ENCODE peak calls at places on chromosomes 5 and 9, in seven cellular contexts. One of them, this sample, is unnamed.

GRCh38 chr5:176673651-176674583 is 26.6 kb downstream of the TSPAN17 start:
- DNase-seq in pulmonary artery endothelial cell: no peak
- DNase-seq in endothelial cell of umbilical vein: no peak
- DNase-seq in HEK293T: no peak
- DNase-seq in Kasumi-1: no peak
- DNase-seq in skeletal muscle cell: no peak
- DNase-seq in cardiac muscle cell: no peak
- DNase-seq in this sample: no peak

GRCh38 chr5:31638286-31638685 is 645 bp upstream of the PDZD2 start:
- DNase-seq in pulmonary artery endothelial cell: no peak
- DNase-seq in HEK293T: no peak
- DNase-seq in skeletal muscle cell: no peak
- DNase-seq in Kasumi-1: no peak
- DNase-seq in cardiac muscle cell: peak; percentile 36
- DNase-seq in endothelial cell of umbilical vein: no peak
- DNase-seq in this sample: no peak

GRCh38 chr9:33315371-33315770 is 25.1 kb downstream of the NFX1 start:
- DNase-seq in Kasumi-1: peak; percentile 46
- DNase-seq in HEK293T: no peak
- DNase-seq in pulmonary artery endothelial cell: no peak
- DNase-seq in endothelial cell of umbilical vein: no peak
- DNase-seq in cardiac muscle cell: no peak
- DNase-seq in skeletal muscle cell: peak; percentile 25
- DNase-seq in this sample: peak; percentile 80

GRCh38 chr5:1411099-1411498 is 34.1 kb downstream of the SLC6A3 start:
- DNase-seq in skeletal muscle cell: no peak
- DNase-seq in pulmonary artery endothelial cell: no peak
- DNase-seq in Kasumi-1: no peak
- DNase-seq in HEK293T: no peak
- DNase-seq in cardiac muscle cell: no peak
- DNase-seq in endothelial cell of umbilical vein: no peak
- DNase-seq in this sample: no peak

GRCh38 chr5:42772265-42772993 is 15.8 kb downstream of the CCDC152 start:
- DNase-seq in Kasumi-1: no peak
- DNase-seq in pulmonary artery endothelial cell: no peak
- DNase-seq in cardiac muscle cell: peak; percentile 19
- DNase-seq in skeletal muscle cell: no peak
- DNase-seq in HEK293T: no peak
- DNase-seq in endothelial cell of umbilical vein: no peak
- DNase-seq in this sample: no peak

GRCh38 chr5:156393980-156394379 is 67.0 kb downstream of the SGCD start:
- DNase-seq in endothelial cell of umbilical vein: no peak
- DNase-seq in cardiac muscle cell: no peak
- DNase-seq in pulmonary artery endothelial cell: no peak
- DNase-seq in skeletal muscle cell: no peak
- DNase-seq in HEK293T: no peak
- DNase-seq in Kasumi-1: no peak
- DNase-seq in this sample: no peak

GRCh38 chr5:15501057-15501791 is 1.2 kb downstream of the FBXL7 start:
- DNase-seq in HEK293T: peak; percentile 14
- DNase-seq in skeletal muscle cell: peak; percentile 52
- DNase-seq in pulmonary artery endothelial cell: peak; percentile 46
- DNase-seq in Kasumi-1: no peak
- DNase-seq in cardiac muscle cell: peak; percentile 90
- DNase-seq in endothelial cell of umbilical vein: peak; percentile 84
- DNase-seq in this sample: no peak

GRCh38 chr9:113636165-113636564 is 172.6 kb downstream of the RGS3 start:
- DNase-seq in endothelial cell of umbilical vein: no peak
- DNase-seq in cardiac muscle cell: no peak
- DNase-seq in skeletal muscle cell: no peak
- DNase-seq in pulmonary artery endothelial cell: no peak
- DNase-seq in HEK293T: no peak
- DNase-seq in Kasumi-1: no peak
- DNase-seq in this sample: no peak

GRCh38 chr9:89730715-89731114 is 125.9 kb downstream of the GADD45G start:
- DNase-seq in cardiac muscle cell: no peak
- DNase-seq in Kasumi-1: no peak
- DNase-seq in HEK293T: no peak
- DNase-seq in skeletal muscle cell: no peak
- DNase-seq in endothelial cell of umbilical vein: no peak
- DNase-seq in pulmonary artery endothelial cell: no peak
- DNase-seq in this sample: no peak

GRCh38 chr5:125486634-125487033 is 740.2 kb upstream of the ZNF608 start:
- DNase-seq in Kasumi-1: no peak
- DNase-seq in endothelial cell of umbilical vein: peak; percentile 35
- DNase-seq in HEK293T: no peak
- DNase-seq in skeletal muscle cell: peak; percentile 60
- DNase-seq in pulmonary artery endothelial cell: no peak
- DNase-seq in cardiac muscle cell: peak; percentile 70
- DNase-seq in this sample: no peak

GRCh38 chr9:7489018-7489417 is 310.6 kb downstream of the DMAC1 start:
- DNase-seq in cardiac muscle cell: peak; percentile 16
- DNase-seq in skeletal muscle cell: no peak
- DNase-seq in endothelial cell of umbilical vein: no peak
- DNase-seq in Kasumi-1: no peak
- DNase-seq in pulmonary artery endothelial cell: no peak
- DNase-seq in HEK293T: no peak
- DNase-seq in this sample: no peak

GRCh38 chr5:68319316-68320093 is 103.9 kb downstream of the PIK3R1 start:
- DNase-seq in pulmonary artery endothelial cell: no peak
- DNase-seq in Kasumi-1: no peak
- DNase-seq in HEK293T: no peak
- DNase-seq in cardiac muscle cell: peak; percentile 33
- DNase-seq in endothelial cell of umbilical vein: peak; percentile 22
- DNase-seq in skeletal muscle cell: peak; percentile 52
- DNase-seq in this sample: no peak

GRCh38 chr5:175885813-175886212 is 14.4 kb downstream of the CPLX2 start:
- DNase-seq in Kasumi-1: no peak
- DNase-seq in endothelial cell of umbilical vein: no peak
- DNase-seq in skeletal muscle cell: no peak
- DNase-seq in HEK293T: no peak
- DNase-seq in pulmonary artery endothelial cell: no peak
- DNase-seq in cardiac muscle cell: peak; percentile 21
- DNase-seq in this sample: peak; percentile 83

GRCh38 chr9:110015759-110016158 is 192.2 kb downstream of the C9orf152 start:
- DNase-seq in endothelial cell of umbilical vein: peak; percentile 95
- DNase-seq in skeletal muscle cell: peak; percentile 66
- DNase-seq in pulmonary artery endothelial cell: peak; percentile 92
- DNase-seq in cardiac muscle cell: peak; percentile 59
- DNase-seq in Kasumi-1: no peak
- DNase-seq in HEK293T: no peak
- DNase-seq in this sample: no peak

GRCh38 chr9:88197781-88198345 is 59.6 kb upstream of the SPATA31C2 start:
- DNase-seq in skeletal muscle cell: peak; percentile 39
- DNase-seq in endothelial cell of umbilical vein: no peak
- DNase-seq in cardiac muscle cell: peak; percentile 69
- DNase-seq in pulmonary artery endothelial cell: no peak
- DNase-seq in Kasumi-1: no peak
- DNase-seq in HEK293T: no peak
- DNase-seq in this sample: no peak

GRCh38 chr5:163760498-163760897 is 255.1 kb downstream of the MAT2B start:
- DNase-seq in skeletal muscle cell: peak; percentile 97
- DNase-seq in endothelial cell of umbilical vein: peak; percentile 99
- DNase-seq in HEK293T: no peak
- DNase-seq in Kasumi-1: no peak
- DNase-seq in cardiac muscle cell: peak; percentile 98
- DNase-seq in pulmonary artery endothelial cell: peak; percentile 99
- DNase-seq in this sample: no peak

GRCh38 chr9:36603006-36603405 is 30.3 kb downstream of the MELK start:
- DNase-seq in pulmonary artery endothelial cell: no peak
- DNase-seq in skeletal muscle cell: peak; percentile 9
- DNase-seq in HEK293T: no peak
- DNase-seq in Kasumi-1: no peak
- DNase-seq in endothelial cell of umbilical vein: no peak
- DNase-seq in cardiac muscle cell: peak; percentile 40
- DNase-seq in this sample: no peak

GRCh38 chr5:137367951-137368350 is 131.2 kb downstream of the SPOCK1 start:
- DNase-seq in cardiac muscle cell: no peak
- DNase-seq in HEK293T: no peak
- DNase-seq in endothelial cell of umbilical vein: no peak
- DNase-seq in pulmonary artery endothelial cell: no peak
- DNase-seq in skeletal muscle cell: no peak
- DNase-seq in Kasumi-1: no peak
- DNase-seq in this sample: no peak

GRCh38 chr5:158855510-158855909 is 244.2 kb downstream of the EBF1 start:
- DNase-seq in HEK293T: no peak
- DNase-seq in endothelial cell of umbilical vein: no peak
- DNase-seq in Kasumi-1: no peak
- DNase-seq in skeletal muscle cell: no peak
- DNase-seq in cardiac muscle cell: no peak
- DNase-seq in pulmonary artery endothelial cell: no peak
- DNase-seq in this sample: no peak

GRCh38 chr9:37501957-37502596 is 16.3 kb downstream of the POLR1E start:
- DNase-seq in endothelial cell of umbilical vein: no peak
- DNase-seq in HEK293T: no peak
- DNase-seq in Kasumi-1: no peak
- DNase-seq in pulmonary artery endothelial cell: no peak
- DNase-seq in cardiac muscle cell: peak; percentile 6
- DNase-seq in skeletal muscle cell: no peak
- DNase-seq in this sample: no peak

GRCh38 chr5:179298181-179298993 is 46.9 kb downstream of the ADAMTS2 start:
- DNase-seq in cardiac muscle cell: no peak
- DNase-seq in pulmonary artery endothelial cell: no peak
- DNase-seq in skeletal muscle cell: no peak
- DNase-seq in HEK293T: no peak
- DNase-seq in Kasumi-1: no peak
- DNase-seq in endothelial cell of umbilical vein: no peak
- DNase-seq in this sample: no peak

GRCh38 chr5:135387629-135387960 is 11.4 kb downstream of the MACROH2A1 start:
- DNase-seq in cardiac muscle cell: peak; percentile 47
- DNase-seq in HEK293T: no peak
- DNase-seq in endothelial cell of umbilical vein: no peak
- DNase-seq in skeletal muscle cell: peak; percentile 23
- DNase-seq in Kasumi-1: no peak
- DNase-seq in pulmonary artery endothelial cell: no peak
- DNase-seq in this sample: no peak

GRCh38 chr5:11400312-11400711 is 503.9 kb downstream of the CTNND2 start:
- DNase-seq in Kasumi-1: no peak
- DNase-seq in pulmonary artery endothelial cell: no peak
- DNase-seq in endothelial cell of umbilical vein: no peak
- DNase-seq in HEK293T: no peak
- DNase-seq in cardiac muscle cell: no peak
- DNase-seq in skeletal muscle cell: no peak
- DNase-seq in this sample: no peak

GRCh38 chr5:170773031-170773985 is 10.2 kb upstream of the GABRP start:
- DNase-seq in pulmonary artery endothelial cell: no peak
- DNase-seq in HEK293T: no peak
- DNase-seq in skeletal muscle cell: no peak
- DNase-seq in endothelial cell of umbilical vein: no peak
- DNase-seq in cardiac muscle cell: no peak
- DNase-seq in Kasumi-1: no peak
- DNase-seq in this sample: no peak

GRCh38 chr9:112867275-112867991 is 23.2 kb downstream of the SLC46A2 start:
- DNase-seq in skeletal muscle cell: peak; percentile 71
- DNase-seq in cardiac muscle cell: peak; percentile 89
- DNase-seq in pulmonary artery endothelial cell: no peak
- DNase-seq in endothelial cell of umbilical vein: no peak
- DNase-seq in Kasumi-1: no peak
- DNase-seq in HEK293T: no peak
- DNase-seq in this sample: no peak

GRCh38 chr9:16221350-16221749 is 649.1 kb downstream of the BNC2 start:
- DNase-seq in skeletal muscle cell: no peak
- DNase-seq in pulmonary artery endothelial cell: no peak
- DNase-seq in HEK293T: no peak
- DNase-seq in Kasumi-1: no peak
- DNase-seq in endothelial cell of umbilical vein: no peak
- DNase-seq in cardiac muscle cell: no peak
- DNase-seq in this sample: no peak

GRCh38 chr5:169164481-169164925 is 136.4 kb downstream of the SLIT3 start:
- DNase-seq in HEK293T: no peak
- DNase-seq in pulmonary artery endothelial cell: no peak
- DNase-seq in endothelial cell of umbilical vein: peak; percentile 67
- DNase-seq in Kasumi-1: no peak
- DNase-seq in skeletal muscle cell: no peak
- DNase-seq in cardiac muscle cell: peak; percentile 62
- DNase-seq in this sample: no peak

GRCh38 chr5:102958481-102959011 is 161.4 kb downstream of the GIN1 start:
- DNase-seq in endothelial cell of umbilical vein: peak; percentile 73
- DNase-seq in pulmonary artery endothelial cell: no peak
- DNase-seq in skeletal muscle cell: no peak
- DNase-seq in HEK293T: no peak
- DNase-seq in Kasumi-1: no peak
- DNase-seq in cardiac muscle cell: peak; percentile 56
- DNase-seq in this sample: no peak

GRCh38 chr5:127080001-127080478 is 6.7 kb upstream of the C5orf63 start:
- DNase-seq in endothelial cell of umbilical vein: no peak
- DNase-seq in skeletal muscle cell: no peak
- DNase-seq in pulmonary artery endothelial cell: no peak
- DNase-seq in Kasumi-1: peak; percentile 91
- DNase-seq in HEK293T: no peak
- DNase-seq in cardiac muscle cell: peak; percentile 25
- DNase-seq in this sample: peak; percentile 60

GRCh38 chr9:133600747-133601146 is 8.4 kb downstream of the FAM163B start:
- DNase-seq in HEK293T: no peak
- DNase-seq in Kasumi-1: no peak
- DNase-seq in skeletal muscle cell: no peak
- DNase-seq in cardiac muscle cell: no peak
- DNase-seq in pulmonary artery endothelial cell: no peak
- DNase-seq in endothelial cell of umbilical vein: no peak
- DNase-seq in this sample: no peak

GRCh38 chr9:36462245-36462644 is 62.2 kb upstream of the RNF38 start:
- DNase-seq in endothelial cell of umbilical vein: no peak
- DNase-seq in pulmonary artery endothelial cell: no peak
- DNase-seq in HEK293T: no peak
- DNase-seq in skeletal muscle cell: no peak
- DNase-seq in Kasumi-1: no peak
- DNase-seq in cardiac muscle cell: no peak
- DNase-seq in this sample: no peak

GRCh38 chr5:107633171-107633901 is 37.4 kb downstream of the EFNA5 start:
- DNase-seq in skeletal muscle cell: peak; percentile 15
- DNase-seq in cardiac muscle cell: no peak
- DNase-seq in Kasumi-1: no peak
- DNase-seq in HEK293T: peak; percentile 42
- DNase-seq in endothelial cell of umbilical vein: peak; percentile 43
- DNase-seq in pulmonary artery endothelial cell: no peak
- DNase-seq in this sample: no peak

GRCh38 chr5:57298985-57299491 is 125.2 kb downstream of the GPBP1 start:
- DNase-seq in pulmonary artery endothelial cell: peak; percentile 54
- DNase-seq in skeletal muscle cell: peak; percentile 39
- DNase-seq in cardiac muscle cell: peak; percentile 93
- DNase-seq in HEK293T: peak; percentile 57
- DNase-seq in Kasumi-1: peak; percentile 67
- DNase-seq in endothelial cell of umbilical vein: peak; percentile 89
- DNase-seq in this sample: no peak

GRCh38 chr5:93924628-93925027 is 183.2 kb upstream of the POU5F2 start:
- DNase-seq in Kasumi-1: no peak
- DNase-seq in skeletal muscle cell: no peak
- DNase-seq in endothelial cell of umbilical vein: no peak
- DNase-seq in cardiac muscle cell: peak; percentile 10
- DNase-seq in HEK293T: no peak
- DNase-seq in pulmonary artery endothelial cell: no peak
- DNase-seq in this sample: no peak

GRCh38 chr9:20728493-20729220 is 44.6 kb downstream of the FOCAD start:
- DNase-seq in pulmonary artery endothelial cell: peak; percentile 87
- DNase-seq in Kasumi-1: no peak
- DNase-seq in endothelial cell of umbilical vein: peak; percentile 91
- DNase-seq in skeletal muscle cell: peak; percentile 6
- DNase-seq in cardiac muscle cell: peak; percentile 74
- DNase-seq in HEK293T: no peak
- DNase-seq in this sample: peak; percentile 6

This sample was measured in GF-D8.